ENCODE peak calls at places on chromosome 1, in four cellular contexts. J, K, I and B are unnamed samples.

GRCh38 chr1:227372662-227373061 is 54.4 kb upstream of the CDC42BPA start:
- DNase-seq in J (no peak), K (no peak), I (no peak), B (no peak)

GRCh38 chr1:201988593-201988992 is 6.1 kb downstream of the RNPEP start:
- DNase-seq in J (no peak), K (no peak), I (no peak), B (no peak)

GRCh38 chr1:116498789-116499628 is 71.8 kb downstream of the CD58 start:
- DNase-seq in J (peak; percentile 69), K (peak; percentile 69), I (no peak), B (peak; percentile 70)

GRCh38 chr1:154419620-154420020 is 14.5 kb downstream of the IL6R start:
- DNase-seq in J (no peak), K (peak; percentile 86), I (no peak), B (no peak)

GRCh38 chr1:157325220-157325619 is 187.0 kb upstream of the ETV3 start:
- DNase-seq in J (no peak), K (no peak), I (no peak), B (no peak)

GRCh38 chr1:91736999-91737615 is 148.8 kb downstream of the TGFBR3 start:
- DNase-seq in J (no peak), K (no peak), I (no peak), B (no peak)

GRCh38 chr1:46653405-46653853 is 14.7 kb downstream of the ATPAF1 start:
- DNase-seq in J (no peak), K (no peak), I (no peak), B (no peak)

GRCh38 chr1:21665711-21666571 is 3.2 kb downstream of the RAP1GAP start:
- DNase-seq in J (no peak), K (no peak), I (no peak), B (no peak)

GRCh38 chr1:152013664-152014237 is 20.1 kb upstream of the S100A10 start:
- DNase-seq in J (peak; percentile 69), K (peak; percentile 69), I (no peak), B (peak; percentile 72)

GRCh38 chr1:107009286-107009685 is 47.2 kb upstream of the PRMT6 start:
- DNase-seq in J (no peak), K (no peak), I (no peak), B (no peak)

GRCh38 chr1:161115132-161115711 is 2.6 kb downstream of the PFDN2 start:
- DNase-seq in J (no peak), K (peak; percentile 48), I (no peak), B (peak; percentile 54)

GRCh38 chr1:218480691-218481099 is 135.6 kb downstream of the TGFB2 start:
- DNase-seq in J (no peak), K (no peak), I (no peak), B (no peak)

GRCh38 chr1:4986266-4986665 is 331.9 kb downstream of the AJAP1 start:
- DNase-seq in J (no peak), K (no peak), I (no peak), B (peak; percentile 41)

GRCh38 chr1:41072051-41072450 is 50.5 kb upstream of the SLFNL1 start:
- DNase-seq in J (no peak), K (no peak), I (no peak), B (no peak)

GRCh38 chr1:10779841-10780240 is 16.6 kb downstream of the CASZ1 start:
- DNase-seq in J (no peak), K (no peak), I (no peak), B (no peak)

GRCh38 chr1:172909606-172910326 is 141.0 kb downstream of the TNFSF18 start:
- DNase-seq in J (no peak), K (no peak), I (no peak), B (no peak)

GRCh38 chr1:37323486-37324377 is 150.6 kb upstream of the ZC3H12A start:
- DNase-seq in J (peak; percentile 32), K (peak; percentile 21), I (no peak), B (peak; percentile 43)

GRCh38 chr1:32889731-32890278 is 3.5 kb downstream of the HPCA start:
- DNase-seq in J (no peak), K (no peak), I (no peak), B (no peak)

GRCh38 chr1:111481387-111482221 is 7.8 kb downstream of the C1orf162 start:
- DNase-seq in J (peak; percentile 77), K (peak; percentile 63), I (no peak), B (peak; percentile 73)